ENCODE peak calls at places on chromosome 9, in ten cellular contexts. X, R, U, M, F, A, K, Q, L and B are unnamed samples.

GRCh38 chr9:96169488-96169887 is 132.5 kb downstream of the HSD17B3 start:
- DNase-seq in X (peak), R (peak), U (no peak), M (no peak), F (peak), A (peak), K (no peak), Q (peak), L (peak), B (no peak)

GRCh38 chr9:127698985-127699670 is 7.7 kb upstream of the CFAP157 start:
- DNase-seq in X (peak), R (peak), U (peak), M (peak), F (peak), A (peak), K (no peak), Q (peak), L (peak), B (peak)

GRCh38 chr9:132986114-132986513 is 7.6 kb downstream of the GFI1B start:
- DNase-seq in X (no peak), R (no peak), U (no peak), M (no peak), F (no peak), A (no peak), K (no peak), Q (no peak), L (no peak), B (no peak)

GRCh38 chr9:131122158-131122557 is 3.2 kb upstream of the NUP214 start:
- DNase-seq in X (no peak), R (no peak), U (no peak), M (no peak), F (no peak), A (no peak), K (no peak), Q (no peak), L (no peak), B (no peak)

GRCh38 chr9:127739614-127740322 is 4.7 kb upstream of the TOR2A start:
- DNase-seq in X (no peak), R (no peak), U (no peak), M (no peak), F (no peak), A (no peak), K (no peak), Q (no peak), L (no peak), B (peak)

GRCh38 chr9:93533863-93534262 is 42.5 kb upstream of the PHF2 start:
- DNase-seq in X (no peak), R (no peak), U (no peak), M (no peak), F (no peak), A (no peak), K (no peak), Q (peak), L (peak), B (no peak)

GRCh38 chr9:130563797-130564196 is 15.6 kb upstream of the FUBP3 start:
- DNase-seq in X (no peak), R (no peak), U (no peak), M (no peak), F (no peak), A (no peak), K (no peak), Q (no peak), L (no peak), B (no peak)

GRCh38 chr9:94869415-94869838 is 142.9 kb downstream of the AOPEP start:
- DNase-seq in X (no peak), R (peak), U (no peak), M (no peak), F (peak), A (no peak), K (no peak), Q (no peak), L (no peak), B (no peak)

GRCh38 chr9:114365194-114365593 is 22.6 kb downstream of the AKNA start:
- DNase-seq in X (no peak), R (no peak), U (no peak), M (no peak), F (no peak), A (no peak), K (no peak), Q (no peak), L (no peak), B (no peak)

GRCh38 chr9:128124451-128124850 is 3.1 kb downstream of the PTGES2 start:
- DNase-seq in X (no peak), R (no peak), U (peak), M (no peak), F (no peak), A (peak), K (no peak), Q (no peak), L (no peak), B (no peak)